ENCODE peak calls at places on chromosomes 4 and X, in eight cellular contexts. Z is activated CD4-positive, alpha-beta T cell treated with anti-CD3 and anti-CD28 coated beads, Interleukin-2, amount 50 U/mL, for 1 hour; G is NCI-H2107; N is anterior cingulate cortex; F is NB4; O is pancreas; B is pons; X is breast epithelium. Y is an unnamed sample.

GRCh38 chr4:48603366-48604003 is 113.4 kb downstream of the ZAR1 start:
- DNase-seq in B (no peak), O (no peak), N (no peak), G (no peak), Z (no peak), F (no peak), X (no peak), Y (no peak)

GRCh38 chr4:169279111-169279510 is 8.4 kb upstream of the SH3RF1 start:
- DNase-seq in B (no peak), G (no peak), X (no peak), F (no peak), N (no peak), Z (no peak), O (no peak), Y (no peak)

GRCh38 chrX:119745283-119745848 is 13.0 kb upstream of the SOWAHD start:
- DNase-seq in G (no peak), F (peak; percentile 71), B (no peak), Z (no peak), X (no peak), O (no peak), N (no peak), Y (no peak)

GRCh38 chrX:119218198-119218597 is 17.9 kb upstream of the PGRMC1 start:
- DNase-seq in G (no peak), O (no peak), F (peak; percentile 15), X (no peak), N (no peak), Z (no peak), B (no peak), Y (no peak)

GRCh38 chr4:77040856-77041576 is 34.8 kb downstream of the CCNI start:
- DNase-seq in O (no peak), X (no peak), B (no peak), G (no peak), Z (no peak), F (peak; percentile 9), N (no peak), Y (no peak)

GRCh38 chrX:119676949-119677653 is 15.9 kb downstream of the SEPTIN6 start:
- DNase-seq in G (no peak), N (no peak), O (no peak), Z (no peak), F (no peak), X (no peak), B (no peak), Y (no peak)

GRCh38 chrX:72306851-72307645 is 1.3 kb upstream of the CITED1 start:
- DNase-seq in X (peak; percentile 30), N (peak; percentile 1), G (peak; percentile 50), Z (peak; percentile 14), B (peak; percentile 20), F (peak; percentile 88), O (peak; percentile 63), Y (no peak)

GRCh38 chrX:7272301-7272700 is 124.3 kb upstream of the PUDP start:
- DNase-seq in F (peak; percentile 23), N (no peak), Z (no peak), B (no peak), X (no peak), G (no peak), O (no peak), Y (no peak)

GRCh38 chr4:186918466-186918865 is 194.8 kb upstream of the FAT1 start:
- DNase-seq in N (no peak), F (no peak), B (no peak), G (no peak), X (no peak), Z (no peak), O (no peak), Y (no peak)

GRCh38 chr4:28296239-28296638 is 1435.6 kb downstream of the STIM2 start:
- DNase-seq in Z (no peak), N (no peak), B (no peak), O (no peak), F (no peak), G (no peak), X (no peak), Y (no peak)

GRCh38 chr4:39096847-39097246 is 34.8 kb downstream of the KLHL5 start:
- DNase-seq in G (no peak), N (no peak), X (no peak), F (peak; percentile 70), B (peak; percentile 13), Z (no peak), O (no peak), Y (no peak)

GRCh38 chr4:103786014-103786413 is 66.2 kb upstream of the TACR3 start:
- DNase-seq in G (no peak), B (peak; percentile 46), O (no peak), N (no peak), X (no peak), Z (no peak), F (peak; percentile 70), Y (no peak)

GRCh38 chrX:44914532-44915198 is 41.7 kb downstream of the KDM6A start:
- DNase-seq in G (no peak), Z (no peak), O (no peak), B (no peak), X (no peak), N (no peak), F (no peak), Y (no peak)

GRCh38 chr4:120922390-120923200 is at the start of gene PRDM5:
- DNase-seq in G (no peak), O (peak; percentile 71), F (no peak), B (peak; percentile 19), X (peak; percentile 18), N (no peak), Z (peak; percentile 11), Y (no peak)

GRCh38 chrX:68894513-68895338 is 65.9 kb downstream of the EFNB1 start:
- DNase-seq in B (peak; percentile 38), N (peak; percentile 6), O (peak; percentile 49), X (peak; percentile 35), F (peak; percentile 42), Z (no peak), G (no peak), Y (peak; percentile 66)

GRCh38 chrX:15146515-15146914 is 123.4 kb downstream of the ASB9 start:
- DNase-seq in F (peak; percentile 30), X (no peak), N (no peak), B (no peak), G (no peak), Z (peak; percentile 5), O (no peak), Y (no peak)

GRCh38 chr4:119585771-119586170 is 42.8 kb downstream of the PDE5A start:
- DNase-seq in Z (no peak), X (no peak), B (no peak), O (no peak), N (no peak), G (no peak), F (no peak), Y (no peak)

GRCh38 chr4:141075553-141075952 is 57.7 kb downstream of the RNF150 start:
- DNase-seq in Z (no peak), X (no peak), O (no peak), F (no peak), G (no peak), N (no peak), B (no peak), Y (no peak)

GRCh38 chrX:115894087-115894486 is 276.5 kb upstream of the AGTR2 start:
- DNase-seq in Z (no peak), B (peak; percentile 75), O (no peak), N (peak; percentile 1), F (peak; percentile 53), X (no peak), G (peak; percentile 74), Y (no peak)

GRCh38 chrX:46549914-46550313 is 4.7 kb upstream of the ZNF674 start:
- DNase-seq in Z (no peak), O (no peak), F (no peak), N (no peak), B (no peak), G (no peak), X (no peak), Y (no peak)

GRCh38 chr4:83234902-83235644 is 49.5 kb downstream of the COQ2 start:
- DNase-seq in B (no peak), G (no peak), N (no peak), X (no peak), Z (no peak), O (no peak), F (no peak), Y (no peak)

GRCh38 chr4:86582453-86582852 is 11.7 kb upstream of the PTPN13 start:
- DNase-seq in F (peak; percentile 43), Z (no peak), B (no peak), O (no peak), X (no peak), N (no peak), G (no peak), Y (no peak)

GRCh38 chr4:171101845-171102244 is 711.4 kb upstream of the GALNTL6 start:
- DNase-seq in G (no peak), N (no peak), X (no peak), B (no peak), F (no peak), O (no peak), Z (no peak), Y (no peak)

GRCh38 chr4:40978548-40978947 is 228.8 kb downstream of the NSUN7 start:
- DNase-seq in X (no peak), N (no peak), Z (no peak), G (no peak), O (no peak), F (no peak), B (no peak), Y (no peak)

GRCh38 chr4:153486281-153487151 is 20.4 kb downstream of the TMEM131L start:
- DNase-seq in Z (no peak), N (no peak), F (no peak), G (peak; percentile 2), B (no peak), O (no peak), X (peak; percentile 85), Y (no peak)

GRCh38 chr4:8200302-8200975 is 1.3 kb downstream of the SH3TC1 start:
- DNase-seq in F (no peak), G (no peak), O (no peak), Z (peak; percentile 56), N (no peak), X (peak; percentile 69), B (no peak), Y (no peak)

GRCh38 chr4:63325140-63325539 is 1084.1 kb downstream of the TECRL start:
- DNase-seq in X (no peak), G (no peak), B (no peak), Z (no peak), O (no peak), N (no peak), F (no peak), Y (no peak)

GRCh38 chr4:96649536-96649935 is 809.6 kb downstream of the PDHA2 start:
- DNase-seq in G (no peak), N (no peak), F (peak; percentile 17), Z (no peak), O (no peak), X (no peak), B (no peak), Y (no peak)

GRCh38 chrX:24479924-24480722 is 15.0 kb downstream of the PDK3 start:
- DNase-seq in N (no peak), F (peak; percentile 83), X (peak; percentile 26), B (peak; percentile 53), O (no peak), G (peak; percentile 63), Z (peak; percentile 56), Y (peak; percentile 80)

GRCh38 chr4:176841730-176842129 is 49.0 kb upstream of the VEGFC start:
- DNase-seq in N (no peak), X (no peak), B (no peak), G (no peak), F (no peak), Z (no peak), O (no peak), Y (no peak)

GRCh38 chr4:180665994-180666818 is 1577.0 kb upstream of the TENM3 start:
- DNase-seq in O (no peak), N (no peak), F (peak; percentile 72), B (peak; percentile 81), Z (no peak), G (no peak), X (no peak), Y (no peak)